ENCODE peak calls at places on chromosome 13, in ten cellular contexts. One of them, this sample, is unnamed.
A peak's percentile ranks its signal among the peaks of the same experiment; 100 is the strongest.

GRCh38 chr13:65505941-65506340 is 1724.2 kb downstream of the PCDH9 start:
- DNase-seq in IMR-90: no peak
- DNase-seq in left ventricle myocardium inferior: no peak
- DNase-seq in neural progenitor cell: no peak
- DNase-seq in fibroblast of lung: no peak
- DNase-seq in tibial nerve: no peak
- DNase-seq in adrenal gland: no peak
- DNase-seq in heart right ventricle: no peak
- DNase-seq in A549: no peak
- DNase-seq in ovary: no peak
- DNase-seq in this sample: no peak

GRCh38 chr13:97423300-97424045 is 10.5 kb upstream of the RAP2A start:
- DNase-seq in heart right ventricle: no peak
- DNase-seq in left ventricle myocardium inferior: no peak
- DNase-seq in A549: no peak
- DNase-seq in adrenal gland: peak; percentile 60
- DNase-seq in fibroblast of lung: no peak
- DNase-seq in neural progenitor cell: no peak
- DNase-seq in tibial nerve: no peak
- DNase-seq in ovary: no peak
- DNase-seq in IMR-90: no peak
- DNase-seq in this sample: no peak

GRCh38 chr13:110649551-110649950 is 34.2 kb downstream of the NAXD start:
- DNase-seq in adrenal gland: no peak
- DNase-seq in neural progenitor cell: no peak
- DNase-seq in fibroblast of lung: no peak
- DNase-seq in left ventricle myocardium inferior: no peak
- DNase-seq in tibial nerve: no peak
- DNase-seq in IMR-90: no peak
- DNase-seq in A549: no peak
- DNase-seq in heart right ventricle: no peak
- DNase-seq in ovary: no peak
- DNase-seq in this sample: peak; percentile 25

GRCh38 chr13:107441279-107441678 is 774.1 kb downstream of the LIG4 start:
- DNase-seq in A549: no peak
- DNase-seq in tibial nerve: no peak
- DNase-seq in fibroblast of lung: peak; percentile 96
- DNase-seq in IMR-90: peak; percentile 89
- DNase-seq in adrenal gland: no peak
- DNase-seq in heart right ventricle: no peak
- DNase-seq in left ventricle myocardium inferior: no peak
- DNase-seq in neural progenitor cell: no peak
- DNase-seq in ovary: no peak
- DNase-seq in this sample: no peak

GRCh38 chr13:49664606-49665005 is 26.7 kb downstream of the EBPL start:
- DNase-seq in IMR-90: no peak
- DNase-seq in A549: no peak
- DNase-seq in adrenal gland: no peak
- DNase-seq in tibial nerve: no peak
- DNase-seq in heart right ventricle: no peak
- DNase-seq in ovary: no peak
- DNase-seq in neural progenitor cell: peak; percentile 87
- DNase-seq in fibroblast of lung: no peak
- DNase-seq in left ventricle myocardium inferior: no peak
- DNase-seq in this sample: no peak

GRCh38 chr13:111210488-111210887 is 95.4 kb downstream of the ARHGEF7 start:
- DNase-seq in adrenal gland: no peak
- DNase-seq in left ventricle myocardium inferior: peak; percentile 48
- DNase-seq in IMR-90: peak; percentile 91
- DNase-seq in tibial nerve: no peak
- DNase-seq in heart right ventricle: peak; percentile 51
- DNase-seq in A549: no peak
- DNase-seq in neural progenitor cell: peak; percentile 45
- DNase-seq in ovary: no peak
- DNase-seq in fibroblast of lung: peak; percentile 91
- DNase-seq in this sample: no peak

GRCh38 chr13:93814658-93815057 is 588.1 kb downstream of the GPC6 start:
- DNase-seq in IMR-90: no peak
- DNase-seq in adrenal gland: no peak
- DNase-seq in tibial nerve: no peak
- DNase-seq in fibroblast of lung: no peak
- DNase-seq in heart right ventricle: no peak
- DNase-seq in A549: no peak
- DNase-seq in neural progenitor cell: no peak
- DNase-seq in ovary: no peak
- DNase-seq in left ventricle myocardium inferior: no peak
- DNase-seq in this sample: no peak

GRCh38 chr13:21672811-21673591 is 2.1 kb downstream of the FGF9 start:
- DNase-seq in left ventricle myocardium inferior: no peak
- DNase-seq in tibial nerve: no peak
- DNase-seq in neural progenitor cell: peak; percentile 20
- DNase-seq in IMR-90: no peak
- DNase-seq in ovary: no peak
- DNase-seq in A549: no peak
- DNase-seq in adrenal gland: peak; percentile 36
- DNase-seq in heart right ventricle: no peak
- DNase-seq in fibroblast of lung: no peak
- DNase-seq in this sample: no peak

GRCh38 chr13:37475966-37476365 is 122.6 kb downstream of the POSTN start:
- DNase-seq in adrenal gland: no peak
- DNase-seq in tibial nerve: no peak
- DNase-seq in ovary: no peak
- DNase-seq in fibroblast of lung: peak; percentile 76
- DNase-seq in left ventricle myocardium inferior: no peak
- DNase-seq in IMR-90: peak; percentile 87
- DNase-seq in neural progenitor cell: no peak
- DNase-seq in A549: no peak
- DNase-seq in heart right ventricle: no peak
- DNase-seq in this sample: no peak

GRCh38 chr13:63206431-63206830 is 1790.8 kb upstream of the PCDH20 start:
- DNase-seq in tibial nerve: no peak
- DNase-seq in A549: no peak
- DNase-seq in adrenal gland: no peak
- DNase-seq in IMR-90: peak; percentile 39
- DNase-seq in fibroblast of lung: peak; percentile 62
- DNase-seq in left ventricle myocardium inferior: no peak
- DNase-seq in ovary: no peak
- DNase-seq in heart right ventricle: no peak
- DNase-seq in neural progenitor cell: no peak
- DNase-seq in this sample: no peak

GRCh38 chr13:113636266-113636963 is 21.6 kb downstream of the ATP4B start:
- DNase-seq in adrenal gland: no peak
- DNase-seq in ovary: no peak
- DNase-seq in IMR-90: no peak
- DNase-seq in A549: no peak
- DNase-seq in heart right ventricle: no peak
- DNase-seq in neural progenitor cell: no peak
- DNase-seq in left ventricle myocardium inferior: peak; percentile 1
- DNase-seq in tibial nerve: no peak
- DNase-seq in fibroblast of lung: no peak
- DNase-seq in this sample: peak; percentile 36

GRCh38 chr13:33080962-33081655 is 64.9 kb downstream of the KL start:
- DNase-seq in A549: peak; percentile 4
- DNase-seq in neural progenitor cell: no peak
- DNase-seq in ovary: no peak
- DNase-seq in IMR-90: no peak
- DNase-seq in heart right ventricle: no peak
- DNase-seq in fibroblast of lung: no peak
- DNase-seq in adrenal gland: no peak
- DNase-seq in left ventricle myocardium inferior: no peak
- DNase-seq in tibial nerve: no peak
- DNase-seq in this sample: no peak

GRCh38 chr13:65336916-65337315 is 1893.2 kb downstream of the PCDH9 start:
- DNase-seq in neural progenitor cell: no peak
- DNase-seq in left ventricle myocardium inferior: no peak
- DNase-seq in tibial nerve: no peak
- DNase-seq in A549: no peak
- DNase-seq in adrenal gland: no peak
- DNase-seq in fibroblast of lung: peak; percentile 73
- DNase-seq in ovary: no peak
- DNase-seq in IMR-90: peak; percentile 84
- DNase-seq in heart right ventricle: no peak
- DNase-seq in this sample: no peak

DNA sequence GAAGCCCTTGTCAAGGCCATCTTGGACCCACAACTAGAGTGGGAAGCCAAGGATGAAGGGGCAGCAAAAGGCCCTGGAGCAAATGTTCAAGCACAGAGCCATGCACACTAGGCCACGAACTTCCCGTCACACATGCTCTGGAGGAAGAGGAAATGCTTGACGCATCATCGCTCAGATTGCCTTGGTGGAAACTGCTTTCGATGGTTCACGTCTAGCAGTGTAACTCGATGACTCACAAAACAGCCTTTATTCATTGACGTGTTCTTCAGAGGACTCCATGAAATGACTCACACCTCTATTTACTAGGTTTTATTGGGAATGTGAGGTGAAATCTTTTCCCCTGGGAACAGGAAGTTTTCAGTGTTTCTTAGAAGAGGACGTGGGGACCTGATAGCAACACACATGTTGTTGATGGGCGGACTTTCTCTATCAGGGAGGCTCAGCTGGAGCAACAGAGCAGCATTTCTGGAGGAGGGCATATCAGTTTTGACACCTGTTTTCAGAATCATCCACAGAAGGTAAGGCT is 79.8 kb upstream of the FLT1 start:
- DNase-seq in fibroblast of lung: peak; percentile 96
- DNase-seq in left ventricle myocardium inferior: no peak
- DNase-seq in ovary: no peak
- DNase-seq in neural progenitor cell: no peak
- DNase-seq in tibial nerve: no peak
- DNase-seq in IMR-90: peak; percentile 100
- DNase-seq in heart right ventricle: no peak
- DNase-seq in A549: peak; percentile 86
- DNase-seq in adrenal gland: peak; percentile 45
- DNase-seq in this sample: no peak
- H3K4me3 ChIP-seq in fibroblast of lung: no peak overlapping the region
- H3K4me3 ChIP-seq in left ventricle myocardium inferior: no peak overlapping the region
- H3K4me3 ChIP-seq in ovary: no peak overlapping the region
- H3K4me3 ChIP-seq in neural progenitor cell: no peak overlapping the region
- H3K4me3 ChIP-seq in tibial nerve: no peak overlapping the region
- H3K4me3 ChIP-seq in IMR-90: no peak overlapping the region
- H3K4me3 ChIP-seq in heart right ventricle: no peak overlapping the region
- H3K4me3 ChIP-seq in A549: no peak overlapping the region
- H3K4me3 ChIP-seq in adrenal gland: no peak overlapping the region
- H3K4me3 ChIP-seq in this sample: no peak overlapping the region

GRCh38 chr13:59643239-59643865 is 520.4 kb downstream of the DIAPH3 start:
- DNase-seq in A549: no peak
- DNase-seq in tibial nerve: no peak
- DNase-seq in left ventricle myocardium inferior: no peak
- DNase-seq in IMR-90: no peak
- DNase-seq in adrenal gland: no peak
- DNase-seq in heart right ventricle: no peak
- DNase-seq in neural progenitor cell: no peak
- DNase-seq in fibroblast of lung: no peak
- DNase-seq in ovary: no peak
- DNase-seq in this sample: no peak
- H3K4me1 ChIP-seq in A549: no peaks in the 10 kb centered on the region
- H3K4me1 ChIP-seq in tibial nerve: no peaks in the 10 kb centered on the region
- H3K4me1 ChIP-seq in left ventricle myocardium inferior: peaks cover 8% of the 10 kb centered on the region
- H3K4me1 ChIP-seq in IMR-90: no peaks in the 10 kb centered on the region
- H3K4me1 ChIP-seq in adrenal gland: no peaks in the 10 kb centered on the region
- H3K4me1 ChIP-seq in heart right ventricle: peaks cover 7% of the 10 kb centered on the region
- H3K4me1 ChIP-seq in neural progenitor cell: no peaks in the 10 kb centered on the region
- H3K4me1 ChIP-seq in fibroblast of lung: no peaks in the 10 kb centered on the region
- H3K4me1 ChIP-seq in ovary: no peaks in the 10 kb centered on the region
- H3K4me1 ChIP-seq in this sample: no peaks in the 10 kb centered on the region

DNA sequence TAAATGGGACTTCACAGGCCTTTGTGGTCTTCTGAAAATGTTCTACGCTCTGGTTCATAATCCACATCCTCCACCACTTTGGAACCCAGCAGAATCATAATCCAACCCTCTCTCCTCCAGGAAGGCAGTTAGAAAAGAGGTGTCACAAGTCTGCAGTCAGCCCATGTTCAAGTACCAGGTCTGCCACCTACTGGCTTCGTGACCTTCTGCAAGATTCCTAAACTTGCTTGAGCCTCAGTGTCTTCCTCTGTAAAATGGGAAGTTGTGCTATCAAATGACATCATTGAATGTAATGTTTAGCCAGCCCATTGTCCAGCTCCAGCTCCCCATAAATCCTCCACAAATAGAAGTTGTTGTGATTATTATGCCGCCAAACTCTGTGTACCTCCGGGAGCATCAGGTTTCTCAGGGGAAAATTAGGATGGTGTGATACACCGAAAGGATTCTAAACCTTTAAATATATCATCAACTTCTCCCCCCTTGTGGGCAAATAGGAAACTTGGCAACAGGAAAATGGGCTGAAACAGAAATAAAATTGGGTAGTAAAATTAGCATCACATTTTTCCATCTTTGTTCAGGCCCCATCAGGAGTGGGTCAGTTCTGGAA is 109.7 kb downstream of the NUFIP1 start:
- DNase-seq in tibial nerve: no peak
- DNase-seq in IMR-90: peak; percentile 64
- DNase-seq in neural progenitor cell: no peak
- DNase-seq in adrenal gland: peak; percentile 27
- DNase-seq in ovary: no peak
- DNase-seq in left ventricle myocardium inferior: no peak
- DNase-seq in fibroblast of lung: peak; percentile 60
- DNase-seq in heart right ventricle: no peak
- DNase-seq in A549: peak; percentile 52
- DNase-seq in this sample: no peak
- TF ChIP-seq CTCF in tibial nerve: no peak
- TF ChIP-seq CTCF in IMR-90: peak; percentile 53
- TF ChIP-seq CTCF in neural progenitor cell: peak; percentile 28
- TF ChIP-seq CTCF in adrenal gland: peak; percentile 44
- TF ChIP-seq CTCF in ovary: no peak
- TF ChIP-seq CTCF in left ventricle myocardium inferior: peak; percentile 58
- TF ChIP-seq CTCF in fibroblast of lung: peak; percentile 51
- TF ChIP-seq CTCF in heart right ventricle: peak; percentile 24
- TF ChIP-seq CTCF in A549: peak; percentile 50
- TF ChIP-seq CTCF in this sample: peak; percentile 43

GRCh38 chr13:42656136-42656535 is 82.2 kb downstream of the TNFSF11 start:
- DNase-seq in ovary: no peak
- DNase-seq in IMR-90: no peak
- DNase-seq in left ventricle myocardium inferior: no peak
- DNase-seq in heart right ventricle: no peak
- DNase-seq in fibroblast of lung: no peak
- DNase-seq in neural progenitor cell: peak; percentile 79
- DNase-seq in A549: no peak
- DNase-seq in adrenal gland: no peak
- DNase-seq in tibial nerve: no peak
- DNase-seq in this sample: no peak
- H3K4me3 ChIP-seq in ovary: no peak overlapping the region
- H3K4me3 ChIP-seq in IMR-90: no peak overlapping the region
- H3K4me3 ChIP-seq in left ventricle myocardium inferior: no peak overlapping the region
- H3K4me3 ChIP-seq in heart right ventricle: no peak overlapping the region
- H3K4me3 ChIP-seq in fibroblast of lung: no peak overlapping the region
- H3K4me3 ChIP-seq in neural progenitor cell: no peak overlapping the region
- H3K4me3 ChIP-seq in A549: no peak overlapping the region
- H3K4me3 ChIP-seq in adrenal gland: no peak overlapping the region
- H3K4me3 ChIP-seq in tibial nerve: no peak overlapping the region
- H3K4me3 ChIP-seq in this sample: no peak overlapping the region

This sample was measured in psoas muscle.